ENCODE peak calls at places on chromosomes 1 and 21, in eight cellular contexts. G, R, Q, M, A, S, Z and T are unnamed samples.

GRCh38 chr1:65045022-65045786 is 78.9 kb upstream of the JAK1 start:
- DNase-seq in R (no peak), S (no peak), A (no peak), Z (no peak), G (peak; percentile 53), M (no peak), Q (peak; percentile 26), T (no peak)

GRCh38 chr1:36471830-36472641 is 7.9 kb upstream of the MRPS15 start:
- DNase-seq in M (no peak), Z (peak; percentile 12), G (no peak), A (peak; percentile 29), R (no peak), Q (no peak), S (no peak), T (no peak)

GRCh38 chr21:15283789-15284188 is 219.0 kb upstream of the NRIP1 start:
- DNase-seq in R (no peak), S (no peak), G (no peak), Q (no peak), A (no peak), Z (no peak), M (no peak), T (no peak)

GRCh38 chr1:19390901-19391595 is 78.9 kb downstream of the SLC66A1 start:
- DNase-seq in M (peak; percentile 55), Q (peak; percentile 85), A (peak; percentile 55), S (peak; percentile 7), G (peak; percentile 74), R (peak; percentile 64), Z (peak; percentile 54), T (peak; percentile 91)

GRCh38 chr1:205583461-205584130 is 48.2 kb downstream of the ELK4 start:
- DNase-seq in R (no peak), M (no peak), G (no peak), S (no peak), Z (no peak), Q (no peak), A (no peak), T (no peak)

GRCh38 chr1:180213401-180214177 is 16.5 kb upstream of the LHX4 start:
- DNase-seq in M (no peak), A (peak; percentile 73), R (no peak), Q (no peak), S (no peak), G (peak; percentile 62), Z (peak; percentile 30), T (peak; percentile 57)

GRCh38 chr1:77126309-77126708 is 92.9 kb downstream of the PIGK start:
- DNase-seq in S (peak; percentile 73), R (peak; percentile 79), Z (peak; percentile 78), M (peak; percentile 79), G (peak; percentile 31), A (peak; percentile 81), Q (peak; percentile 56), T (peak; percentile 86)

GRCh38 chr1:5991784-5992033 is 516 bp downstream of the NPHP4 start:
- DNase-seq in R (no peak), Z (no peak), Q (peak; percentile 89), G (no peak), S (no peak), A (no peak), M (no peak), T (no peak)

GRCh38 chr1:197782719-197783328 is 7.5 kb upstream of the DENND1B start:
- DNase-seq in G (no peak), R (no peak), S (no peak), M (no peak), Q (no peak), A (no peak), Z (no peak), T (peak; percentile 17)

GRCh38 chr1:6491480-6491962 is at the start of gene PLEKHG5:
- DNase-seq in Q (no peak), G (no peak), M (peak; percentile 99), A (no peak), R (peak; percentile 46), Z (no peak), S (peak; percentile 60), T (peak; percentile 81)

GRCh38 chr1:243513726-243514491 is 258.1 kb downstream of the SDCCAG8 start:
- DNase-seq in A (no peak), G (no peak), M (peak; percentile 82), Z (no peak), S (no peak), Q (no peak), R (no peak), T (peak; percentile 49)

GRCh38 chr1:216822480-216822879 is 99.3 kb upstream of the ESRRG start:
- DNase-seq in G (no peak), Q (no peak), Z (no peak), M (no peak), A (peak; percentile 18), S (no peak), R (peak; percentile 8), T (no peak)

GRCh38 chr1:156096640-156097391 is 14.6 kb upstream of the MEX3A start:
- DNase-seq in S (peak; percentile 54), M (peak; percentile 93), Q (peak; percentile 89), G (peak; percentile 82), R (peak; percentile 92), Z (peak; percentile 84), A (peak; percentile 91), T (peak; percentile 94)

GRCh38 chr1:36759355-36759754 is 275.0 kb downstream of the GRIK3 start:
- DNase-seq in G (no peak), M (no peak), S (no peak), Z (no peak), Q (no peak), A (no peak), R (no peak), T (no peak)

GRCh38 chr1:60589916-60590315 is 492.4 kb upstream of the NFIA start:
- DNase-seq in S (no peak), Z (no peak), G (no peak), M (no peak), A (no peak), Q (no peak), R (peak; percentile 13), T (no peak)

GRCh38 chr1:227753999-227754764 is 18.9 kb downstream of the SNAP47 start:
- DNase-seq in M (peak; percentile 35), S (no peak), A (no peak), Z (no peak), R (no peak), Q (no peak), G (no peak), T (peak; percentile 76)

GRCh38 chr1:103561612-103562395 is 9.6 kb upstream of the AMY2B start:
- DNase-seq in S (no peak), Z (no peak), M (no peak), R (no peak), Q (no peak), G (no peak), A (no peak), T (peak; percentile 2)

GRCh38 chr1:206581571-206581981 is 30.7 kb downstream of the EIF2D start:
- DNase-seq in Z (no peak), G (no peak), S (no peak), Q (no peak), A (no peak), R (no peak), M (no peak), T (no peak)

GRCh38 chr21:37915516-37915915 is 741 bp downstream of the KCNJ6 start:
- DNase-seq in G (no peak), Z (peak; percentile 36), S (no peak), R (peak; percentile 7), Q (peak; percentile 72), A (peak; percentile 37), M (no peak), T (no peak)
- TF ChIP-seq EZH2phosphoT487 in G (no peak), Z (peak; percentile 39), S (no peak), R (no peak), Q (no peak), A (no peak), M (no peak), T (no peak)

GRCh38 chr1:46804926-46805325 is 6.1 kb downstream of the CYP4B1 start:
- DNase-seq in M (no peak), Q (no peak), A (no peak), Z (no peak), S (no peak), G (no peak), R (no peak), T (no peak)
- TF ChIP-seq EZH2phosphoT487 in M (no peak), Q (no peak), A (no peak), Z (no peak), S (no peak), G (no peak), R (no peak), T (no peak)

GRCh38 chr1:229675396-229675795 is 49.3 kb downstream of the URB2 start:
- DNase-seq in Z (no peak), S (no peak), G (no peak), A (no peak), R (no peak), M (no peak), Q (no peak), T (peak; percentile 9)

GRCh38 chr1:229665912-229666558 is 40.0 kb downstream of the URB2 start:
- DNase-seq in S (no peak), Z (no peak), G (no peak), R (no peak), A (no peak), Q (no peak), M (no peak), T (peak; percentile 33)

GRCh38 chr1:229674042-229674441 is 48.0 kb downstream of the URB2 start:
- DNase-seq in M (no peak), S (no peak), R (no peak), Q (no peak), Z (no peak), G (no peak), A (no peak), T (no peak)

GRCh38 chr1:229669333-229669732 is 43.3 kb downstream of the URB2 start:
- DNase-seq in Q (no peak), R (no peak), Z (no peak), M (no peak), S (no peak), G (no peak), A (no peak), T (no peak)

DNA sequence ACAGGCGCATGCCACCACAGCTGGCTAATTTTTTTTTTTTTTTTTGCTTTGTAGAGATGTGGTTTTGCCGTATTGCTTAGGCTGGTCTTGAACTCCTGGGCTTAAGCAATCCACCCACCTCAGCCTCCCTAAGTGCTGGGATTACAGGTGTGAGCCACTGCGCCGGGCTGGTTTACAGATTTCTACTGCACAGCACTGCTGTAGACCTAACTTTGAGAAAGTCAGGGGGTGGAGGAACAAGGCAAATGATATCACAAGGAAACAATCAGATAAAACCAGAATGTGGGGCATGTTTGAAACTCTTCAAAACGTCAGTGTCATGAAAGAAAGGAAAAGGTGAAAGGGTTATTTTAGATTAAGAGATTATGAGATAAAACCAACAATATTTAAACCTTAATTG is 45.3 kb downstream of the URB2 start:
- DNase-seq in M (no peak), S (no peak), G (no peak), Q (no peak), R (no peak), Z (no peak), A (no peak), T (no peak)
- TF ChIP-seq EZH2phosphoT487 in M (no peak), S (no peak), G (no peak), Q (no peak), R (no peak), Z (no peak), A (no peak), T (no peak)

DNA sequence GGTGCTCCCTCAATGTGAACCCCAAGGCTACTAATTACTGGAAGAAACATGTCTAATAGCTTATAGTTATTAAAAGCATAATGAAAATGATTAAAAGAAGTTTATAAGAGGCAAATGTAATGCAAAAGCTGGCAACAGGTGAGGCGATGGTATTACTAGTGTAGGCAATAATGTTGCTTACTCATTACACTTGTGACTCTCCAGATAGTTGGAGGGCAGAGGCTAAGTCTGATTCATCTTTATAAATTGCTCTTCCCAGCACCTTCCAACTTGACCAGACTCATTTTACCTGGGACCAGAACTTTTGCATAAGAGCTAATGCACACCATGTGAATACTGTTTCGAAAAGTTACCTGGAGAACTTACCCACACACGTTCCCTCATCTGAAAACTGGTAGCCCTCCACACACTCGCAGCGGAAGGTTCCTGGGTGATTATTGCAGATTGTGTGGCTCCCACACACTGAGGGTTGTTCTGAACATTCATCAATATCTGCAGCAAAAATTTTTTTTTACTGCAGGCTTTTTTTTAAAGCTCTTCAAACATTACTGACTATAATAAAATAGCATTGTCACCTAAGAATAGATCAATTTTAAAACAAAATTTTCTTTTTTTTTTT is 48.0 kb downstream of the NID1 start:
- DNase-seq in G (no peak), S (no peak), R (peak; percentile 40), A (no peak), Q (no peak), Z (no peak), M (peak; percentile 77), T (peak; percentile 67)
- TF ChIP-seq EZH2phosphoT487 in G (no peak), S (no peak), R (no peak), A (no peak), Q (no peak), Z (no peak), M (no peak), T (no peak)